ENCODE peak calls at places on chromosomes 12 and 14, in five cellular contexts. R is head of caudate nucleus, D is kidney epithelial cell, F is lung, H is SW480. O is an unnamed sample.

GRCh38 chr14:23183479-23183878 is at the start of gene SLC7A8:
- DNase-seq in R (peak), D (no peak), F (peak), H (peak), O (no peak)

GRCh38 chr12:124159655-124160054 is 135.2 kb upstream of the RFLNA start:
- DNase-seq in R (peak), D (no peak), F (no peak), H (no peak), O (no peak)

GRCh38 chr12:105214141-105214540 is 21.8 kb downstream of the APPL2 start:
- DNase-seq in R (no peak), D (no peak), F (no peak), H (peak), O (no peak)

GRCh38 chr14:69695664-69696527 is 71.0 kb upstream of the SRSF5 start:
- DNase-seq in R (peak), D (no peak), F (no peak), H (no peak), O (no peak)

GRCh38 chr12:46342562-46343033 is 30.0 kb downstream of the SLC38A2 start:
- DNase-seq in R (peak), D (no peak), F (no peak), H (peak), O (no peak)

GRCh38 chr14:49623941-49624806 is 3.6 kb downstream of the MGAT2 start:
- DNase-seq in R (no peak), D (no peak), F (no peak), H (no peak), O (no peak)

GRCh38 chr12:65430571-65431306 is 152.3 kb downstream of the MSRB3 start:
- DNase-seq in R (no peak), D (peak), F (no peak), H (peak), O (peak)

GRCh38 chr12:22306311-22306710 is 28.2 kb downstream of the ST8SIA1 start:
- DNase-seq in R (no peak), D (no peak), F (no peak), H (no peak), O (no peak)

GRCh38 chr12:25051583-25052190 is 102.8 kb upstream of the BCAT1 start:
- DNase-seq in R (no peak), D (no peak), F (no peak), H (no peak), O (no peak)

GRCh38 chr12:82182601-82183000 is 175.6 kb downstream of the CCDC59 start:
- DNase-seq in R (no peak), D (no peak), F (no peak), H (no peak), O (no peak)

GRCh38 chr12:124433147-124433874 is 134.1 kb downstream of the NCOR2 start:
- DNase-seq in R (peak), D (no peak), F (no peak), H (no peak), O (no peak)

GRCh38 chr12:25023808-25024207 is 74.9 kb upstream of the BCAT1 start:
- DNase-seq in R (no peak), D (no peak), F (no peak), H (no peak), O (no peak)

GRCh38 chr12:8057839-8058238 is 8.3 kb downstream of the C3AR1 start:
- DNase-seq in R (no peak), D (no peak), F (no peak), H (no peak), O (no peak)

GRCh38 chr12:95473440-95473946 is 459 bp upstream of the METAP2 start:
- DNase-seq in R (peak), D (no peak), F (peak), H (peak), O (peak)

GRCh38 chr14:106578479-106578878 is 1052.1 kb downstream of the TMEM121 start:
- DNase-seq in R (no peak), D (no peak), F (no peak), H (no peak), O (no peak)

GRCh38 chr14:65479386-65479785 is 66.9 kb downstream of the FUT8 start:
- DNase-seq in R (no peak), D (no peak), F (no peak), H (no peak), O (no peak)

O was measured in epithelial cell of proximal tubule.